ENCODE peak calls at places on chromosomes 13 and 19, in five cellular contexts. One of them, this sample, is unnamed.

GRCh38 chr13:45564108-45564507 is 51.4 kb downstream of the ERICH6B start:
- DNase-seq in GM23248: peak
- DNase-seq in HCT116: no peak
- DNase-seq in IMR-90: peak
- DNase-seq in neuronal stem cell: peak
- DNase-seq in this sample: no peak

GRCh38 chr19:50652722-50653121 is 3.5 kb downstream of the C19orf81 start:
- DNase-seq in IMR-90: no peak
- DNase-seq in GM23248: no peak
- DNase-seq in neuronal stem cell: no peak
- DNase-seq in HCT116: no peak
- DNase-seq in this sample: no peak

GRCh38 chr13:48410199-48410598 is 2.7 kb downstream of the LPAR6 start:
- DNase-seq in HCT116: no peak
- DNase-seq in GM23248: peak
- DNase-seq in IMR-90: no peak
- DNase-seq in neuronal stem cell: no peak
- DNase-seq in this sample: no peak

GRCh38 chr13:105410602-105411001 is 1124.9 kb downstream of the EFNB2 start:
- DNase-seq in neuronal stem cell: peak
- DNase-seq in IMR-90: peak
- DNase-seq in HCT116: peak
- DNase-seq in GM23248: peak
- DNase-seq in this sample: no peak

GRCh38 chr19:9597027-9597426 is 12.7 kb upstream of the ZNF121 start:
- DNase-seq in GM23248: peak
- DNase-seq in HCT116: peak
- DNase-seq in neuronal stem cell: no peak
- DNase-seq in IMR-90: peak
- DNase-seq in this sample: no peak

GRCh38 chr13:26067601-26068000 is 15.8 kb upstream of the SHISA2 start:
- DNase-seq in HCT116: no peak
- DNase-seq in IMR-90: no peak
- DNase-seq in GM23248: no peak
- DNase-seq in neuronal stem cell: no peak
- DNase-seq in this sample: no peak

GRCh38 chr19:35095667-35096368 is 19.8 kb upstream of the FXYD3 start:
- DNase-seq in GM23248: no peak
- DNase-seq in IMR-90: no peak
- DNase-seq in HCT116: no peak
- DNase-seq in neuronal stem cell: no peak
- DNase-seq in this sample: no peak

GRCh38 chr19:48595833-48596232 is 10.7 kb upstream of the SPACA4 start:
- DNase-seq in HCT116: no peak
- DNase-seq in neuronal stem cell: no peak
- DNase-seq in IMR-90: no peak
- DNase-seq in GM23248: no peak
- DNase-seq in this sample: no peak

GRCh38 chr13:84867246-84867645 is 932.0 kb downstream of the SLITRK6 start:
- DNase-seq in neuronal stem cell: no peak
- DNase-seq in GM23248: no peak
- DNase-seq in IMR-90: no peak
- DNase-seq in HCT116: no peak
- DNase-seq in this sample: no peak

GRCh38 chr13:96781141-96781540 is 213.1 kb downstream of the OXGR1 start:
- DNase-seq in IMR-90: no peak
- DNase-seq in GM23248: no peak
- DNase-seq in HCT116: no peak
- DNase-seq in neuronal stem cell: no peak
- DNase-seq in this sample: no peak

GRCh38 chr19:751501-752341 is 809 bp downstream of the MISP start:
- DNase-seq in neuronal stem cell: no peak
- DNase-seq in GM23248: peak
- DNase-seq in HCT116: no peak
- DNase-seq in IMR-90: peak
- DNase-seq in this sample: no peak

GRCh38 chr13:101115762-101116161 is 300.5 kb downstream of the NALCN start:
- DNase-seq in GM23248: peak
- DNase-seq in neuronal stem cell: no peak
- DNase-seq in IMR-90: no peak
- DNase-seq in HCT116: no peak
- DNase-seq in this sample: no peak

GRCh38 chr13:40101708-40102359 is 446.4 kb downstream of the COG6 start:
- DNase-seq in HCT116: no peak
- DNase-seq in neuronal stem cell: no peak
- DNase-seq in IMR-90: no peak
- DNase-seq in GM23248: no peak
- DNase-seq in this sample: no peak

GRCh38 chr13:69683921-69684663 is 423.5 kb upstream of the ATXN8OS start:
- DNase-seq in neuronal stem cell: no peak
- DNase-seq in IMR-90: no peak
- DNase-seq in GM23248: no peak
- DNase-seq in HCT116: no peak
- DNase-seq in this sample: no peak

GRCh38 chr13:96338030-96338429 is 248.1 kb downstream of the HS6ST3 start:
- DNase-seq in HCT116: no peak
- DNase-seq in GM23248: peak
- DNase-seq in neuronal stem cell: no peak
- DNase-seq in IMR-90: no peak
- DNase-seq in this sample: no peak

GRCh38 chr13:47800593-47800992 is 200.5 kb downstream of the SUCLA2 start:
- DNase-seq in GM23248: no peak
- DNase-seq in HCT116: no peak
- DNase-seq in IMR-90: no peak
- DNase-seq in neuronal stem cell: no peak
- DNase-seq in this sample: no peak

GRCh38 chr19:6947745-6948144 is 60.4 kb downstream of the ADGRE1 start:
- DNase-seq in HCT116: peak
- DNase-seq in neuronal stem cell: no peak
- DNase-seq in IMR-90: no peak
- DNase-seq in GM23248: peak
- DNase-seq in this sample: no peak

GRCh38 chr19:33429891-33430673 is 56.6 kb downstream of the CEBPG start:
- DNase-seq in GM23248: no peak
- DNase-seq in neuronal stem cell: no peak
- DNase-seq in HCT116: no peak
- DNase-seq in IMR-90: no peak
- DNase-seq in this sample: no peak

GRCh38 chr13:47298506-47298905 is 401.7 kb upstream of the HTR2A start:
- DNase-seq in GM23248: no peak
- DNase-seq in HCT116: no peak
- DNase-seq in IMR-90: peak
- DNase-seq in neuronal stem cell: no peak
- DNase-seq in this sample: no peak

GRCh38 chr19:12163841-12164240 is 945 bp downstream of the ZNF136 start:
- DNase-seq in IMR-90: peak
- DNase-seq in HCT116: no peak
- DNase-seq in neuronal stem cell: no peak
- DNase-seq in GM23248: peak
- DNase-seq in this sample: no peak

GRCh38 chr13:83153833-83154232 is 728.4 kb downstream of the SLITRK1 start:
- DNase-seq in IMR-90: no peak
- DNase-seq in GM23248: no peak
- DNase-seq in HCT116: no peak
- DNase-seq in neuronal stem cell: no peak
- DNase-seq in this sample: no peak

GRCh38 chr13:105442941-105443340 is 1092.5 kb downstream of the EFNB2 start:
- DNase-seq in HCT116: peak
- DNase-seq in neuronal stem cell: no peak
- DNase-seq in GM23248: peak
- DNase-seq in IMR-90: peak
- DNase-seq in this sample: peak

GRCh38 chr19:3047307-3048189 is 14.7 kb downstream of the TLE5 start:
- DNase-seq in GM23248: peak
- DNase-seq in IMR-90: peak
- DNase-seq in HCT116: peak
- DNase-seq in neuronal stem cell: peak
- DNase-seq in this sample: no peak

GRCh38 chr19:40604647-40605200 is 3.6 kb downstream of the LTBP4 start:
- DNase-seq in neuronal stem cell: no peak
- DNase-seq in HCT116: no peak
- DNase-seq in GM23248: no peak
- DNase-seq in IMR-90: no peak
- DNase-seq in this sample: no peak

GRCh38 chr13:59658027-59658735 is 505.5 kb downstream of the DIAPH3 start:
- DNase-seq in neuronal stem cell: no peak
- DNase-seq in HCT116: no peak
- DNase-seq in GM23248: no peak
- DNase-seq in IMR-90: no peak
- DNase-seq in this sample: no peak

GRCh38 chr13:40863723-40864122 is 74.3 kb downstream of the SLC25A15 start:
- DNase-seq in IMR-90: no peak
- DNase-seq in neuronal stem cell: no peak
- DNase-seq in GM23248: no peak
- DNase-seq in HCT116: no peak
- DNase-seq in this sample: no peak

GRCh38 chr13:42812311-42812710 is 30.9 kb downstream of the FAM216B start:
- DNase-seq in IMR-90: no peak
- DNase-seq in GM23248: peak
- DNase-seq in HCT116: no peak
- DNase-seq in neuronal stem cell: no peak
- DNase-seq in this sample: no peak

GRCh38 chr13:27120811-27121210 is 50.8 kb downstream of the USP12 start:
- DNase-seq in neuronal stem cell: no peak
- DNase-seq in IMR-90: peak
- DNase-seq in GM23248: no peak
- DNase-seq in HCT116: no peak
- DNase-seq in this sample: no peak

GRCh38 chr13:94233401-94233800 is 246.1 kb downstream of the DCT start:
- DNase-seq in HCT116: no peak
- DNase-seq in GM23248: peak
- DNase-seq in IMR-90: peak
- DNase-seq in neuronal stem cell: no peak
- DNase-seq in this sample: no peak

GRCh38 chr13:23868521-23868920 is 20.7 kb downstream of the MIPEP start:
- DNase-seq in HCT116: no peak
- DNase-seq in IMR-90: peak
- DNase-seq in neuronal stem cell: no peak
- DNase-seq in GM23248: peak
- DNase-seq in this sample: peak

GRCh38 chr13:94776300-94776699 is 64.0 kb upstream of the SOX21 start:
- DNase-seq in neuronal stem cell: no peak
- DNase-seq in GM23248: no peak
- DNase-seq in IMR-90: no peak
- DNase-seq in HCT116: no peak
- DNase-seq in this sample: no peak

GRCh38 chr13:113740286-113740556 is 18.8 kb upstream of the TMEM255B start:
- DNase-seq in IMR-90: no peak
- DNase-seq in neuronal stem cell: no peak
- DNase-seq in GM23248: no peak
- DNase-seq in HCT116: no peak
- DNase-seq in this sample: no peak

GRCh38 chr19:29685326-29685725 is 20.1 kb downstream of the PLEKHF1 start:
- DNase-seq in IMR-90: no peak
- DNase-seq in HCT116: no peak
- DNase-seq in GM23248: peak
- DNase-seq in neuronal stem cell: no peak
- DNase-seq in this sample: no peak

GRCh38 chr19:29690842-29691241 is 24.2 kb downstream of the C19orf12 start:
- DNase-seq in IMR-90: peak
- DNase-seq in HCT116: peak
- DNase-seq in neuronal stem cell: no peak
- DNase-seq in GM23248: peak
- DNase-seq in this sample: peak

GRCh38 chr19:29686285-29686805 is 21.1 kb downstream of the PLEKHF1 start:
- DNase-seq in HCT116: no peak
- DNase-seq in IMR-90: no peak
- DNase-seq in GM23248: no peak
- DNase-seq in neuronal stem cell: no peak
- DNase-seq in this sample: no peak

GRCh38 chr19:29687897-29688728 is 22.9 kb downstream of the PLEKHF1 start:
- DNase-seq in neuronal stem cell: no peak
- DNase-seq in IMR-90: peak
- DNase-seq in GM23248: peak
- DNase-seq in HCT116: no peak
- DNase-seq in this sample: no peak

GRCh38 chr19:29687244-29687896 is 22.1 kb downstream of the PLEKHF1 start:
- DNase-seq in neuronal stem cell: no peak
- DNase-seq in HCT116: no peak
- DNase-seq in IMR-90: peak
- DNase-seq in GM23248: peak
- DNase-seq in this sample: no peak
- H3K4me3 ChIP-seq in neuronal stem cell: no peak
- H3K4me3 ChIP-seq in HCT116: no peak
- H3K4me3 ChIP-seq in IMR-90: peak
- H3K4me3 ChIP-seq in GM23248: peak
- H3K4me3 ChIP-seq in this sample: no peak

GRCh38 chr19:17183858-17184271 is 31.3 kb upstream of the USE1 start:
- DNase-seq in HCT116: no peak
- DNase-seq in neuronal stem cell: no peak
- DNase-seq in GM23248: no peak
- DNase-seq in IMR-90: no peak
- DNase-seq in this sample: no peak
- H3K4me2 ChIP-seq in HCT116: no peak
- H3K4me2 ChIP-seq in neuronal stem cell: no peak
- H3K4me2 ChIP-seq in GM23248: no peak
- H3K4me2 ChIP-seq in IMR-90: no peak
- H3K4me2 ChIP-seq in this sample: no peak

GRCh38 chr13:51644649-51645048 is 60.4 kb downstream of the WDFY2 start:
- DNase-seq in HCT116: no peak
- DNase-seq in GM23248: peak
- DNase-seq in neuronal stem cell: no peak
- DNase-seq in IMR-90: peak
- DNase-seq in this sample: no peak
- H3K4me3 ChIP-seq in HCT116: no peak
- H3K4me3 ChIP-seq in GM23248: peak
- H3K4me3 ChIP-seq in neuronal stem cell: no peak
- H3K4me3 ChIP-seq in IMR-90: no peak
- H3K4me3 ChIP-seq in this sample: peak

GRCh38 chr13:73520566-73521290 is 461.9 kb downstream of the KLF5 start:
- DNase-seq in HCT116: no peak
- DNase-seq in neuronal stem cell: no peak
- DNase-seq in GM23248: no peak
- DNase-seq in IMR-90: no peak
- DNase-seq in this sample: no peak
- H3K4me2 ChIP-seq in HCT116: no peak
- H3K4me2 ChIP-seq in neuronal stem cell: no peak
- H3K4me2 ChIP-seq in GM23248: no peak
- H3K4me2 ChIP-seq in IMR-90: no peak
- H3K4me2 ChIP-seq in this sample: peak

This sample was measured in keratinocyte.